ENCODE peak calls at places on chromosomes 2 and 18, in four cellular contexts. K is hepatocyte, I is body of pancreas, Q is transverse colon. N is an unnamed sample. For H3K4me1, the result is how much of the 10 kb centered on the place peaks cover.

GRCh38 chr2:104434363-104434792 is 419.5 kb upstream of the POU3F3 start:
- DNase-seq in K (peak), I (peak), Q (peak), N (no peak)

GRCh38 chr2:16828044-16828827 is 162.6 kb upstream of the CYRIA start:
- DNase-seq in Q (no peak), I (no peak), K (no peak), N (no peak)

GRCh38 chr2:213288913-213289700 is 4.8 kb downstream of the SPAG16 start:
- DNase-seq in K (peak), Q (no peak), I (no peak), N (peak)

GRCh38 chr2:189115126-189115525 is 64.4 kb downstream of the COL5A2 start:
- DNase-seq in I (no peak), Q (no peak), K (no peak), N (no peak)

GRCh38 chr2:15938803-15939555 is 1.4 kb upstream of the MYCN start:
- DNase-seq in K (no peak), I (no peak), Q (no peak), N (no peak)

GRCh38 chr2:218418717-218419458 is at the start of gene VIL1:
- DNase-seq in I (peak), Q (peak), K (peak), N (no peak)

GRCh38 chr2:12717988-12718661 is 1.4 kb downstream of the TRIB2 start:
- DNase-seq in Q (no peak), I (peak), K (peak), N (peak)

GRCh38 chr2:214035091-214035852 is 375.6 kb upstream of the VWC2L start:
- DNase-seq in I (no peak), Q (no peak), K (no peak), N (no peak)

GRCh38 chr2:85309699-85310321 is 18.0 kb downstream of the TGOLN2 start:
- DNase-seq in Q (no peak), K (no peak), I (no peak), N (no peak)

GRCh38 chr18:26335139-26335933 is 109.1 kb downstream of the TAF4B start:
- DNase-seq in Q (no peak), K (peak), I (no peak), N (no peak)

GRCh38 chr2:65292461-65293127 is 65.0 kb downstream of the ACTR2 start:
- DNase-seq in Q (no peak), I (no peak), K (no peak), N (no peak)

GRCh38 chr18:9898792-9899549 is 13.2 kb downstream of the TXNDC2 start:
- DNase-seq in I (no peak), K (peak), Q (no peak), N (peak)

GRCh38 chr2:104758199-104758620 is 95.7 kb upstream of the POU3F3 start:
- DNase-seq in I (no peak), K (peak), Q (no peak), N (no peak)

GRCh38 chr2:157837851-157838441 is 38.2 kb downstream of the ACVR1 start:
- DNase-seq in K (peak), I (peak), Q (peak), N (no peak)

GRCh38 chr18:43034683-43035500 is 80.6 kb downstream of the RIT2 start:
- DNase-seq in Q (no peak), I (no peak), K (peak), N (peak)

GRCh38 chr2:179226961-179227259 is 37.7 kb downstream of the SESTD1 start:
- DNase-seq in Q (no peak), K (no peak), I (no peak), N (no peak)

GRCh38 chr2:200888719-200889625 is at the start of the genes NIF3L1 and PPIL3:
- DNase-seq in I (peak), K (peak), Q (peak), N (peak)
- TF ChIP-seq CTCF in I (no peak), K (no peak), Q (no peak), N (no peak)

GRCh38 chr2:67076265-67076664 is 320.9 kb upstream of the ETAA1 start:
- DNase-seq in K (no peak), Q (no peak), I (no peak), N (no peak)
- H3K4me1 ChIP-seq in K (under half), Q (under half), I (under half), N (under half)

DNA sequence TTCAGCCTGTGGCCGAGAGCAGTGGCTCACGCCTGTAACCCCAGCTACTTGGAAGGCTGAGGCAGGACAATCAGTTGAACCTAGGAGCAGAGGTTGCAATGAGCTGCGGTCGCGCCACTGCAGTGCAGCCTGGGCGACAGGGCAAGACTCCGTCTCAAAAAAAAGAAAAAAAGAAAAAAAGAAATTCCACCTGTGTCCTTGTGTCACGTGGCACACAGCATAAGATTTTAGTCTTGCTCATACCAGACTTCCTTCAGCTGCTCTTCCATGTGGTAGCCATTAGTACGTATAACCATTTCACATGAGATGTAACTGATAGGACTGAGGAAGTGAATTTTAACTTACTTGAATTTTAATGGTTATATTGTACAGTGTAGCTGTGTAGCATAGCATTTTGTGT is 4.0 kb downstream of the NOP58 start:
- DNase-seq in K (no peak), I (no peak), Q (no peak), N (no peak)
- H3K27ac ChIP-seq in K (no peak), I (no peak), Q (peak), N (no peak)

GRCh38 chr18:22846697-22847096 is 86.4 kb upstream of the RBBP8 start:
- DNase-seq in K (no peak), Q (no peak), I (no peak), N (no peak)

GRCh38 chr18:22848618-22849017 is 84.5 kb upstream of the RBBP8 start:
- DNase-seq in Q (no peak), K (peak), I (no peak), N (peak)

GRCh38 chr18:22847867-22848451 is 85.2 kb upstream of the RBBP8 start:
- DNase-seq in Q (no peak), I (no peak), K (no peak), N (no peak)

GRCh38 chr18:22846088-22846683 is 86.9 kb upstream of the RBBP8 start:
- DNase-seq in K (peak), Q (no peak), I (no peak), N (no peak)

GRCh38 chr18:22847392-22847791 is 85.7 kb upstream of the RBBP8 start:
- DNase-seq in Q (no peak), I (no peak), K (no peak), N (no peak)
- TF ChIP-seq CTCF in Q (no peak), I (no peak), K (no peak), N (no peak)